ENCODE peak calls at places on chromosomes 7 and 10, in six cellular contexts. C is C1 segment of cervical spinal cord; R is germinal center; N is RPMI7951; K is stimulated activated CD4-positive, alpha-beta T cell treated with anti-CD3 and anti-CD28 coated beads, Interleukin-15, amount 100 ng/mL, for 1 hour; I is adrenal gland. H is an unnamed sample.

GRCh38 chr7:22586806-22587180 is 86.8 kb upstream of the STEAP1B start:
- DNase-seq in C (no peak), R (no peak), N (peak; percentile 85), K (no peak), I (no peak), H (no peak)

GRCh38 chr10:87674963-87675362 is 15.3 kb downstream of the PAPSS2 start:
- DNase-seq in C (no peak), R (no peak), N (no peak), K (no peak), I (no peak), H (no peak)

GRCh38 chr7:91164948-91165845 is 99.0 kb upstream of the FZD1 start:
- DNase-seq in C (no peak), R (peak; percentile 33), N (peak; percentile 70), K (no peak), I (no peak), H (no peak)

GRCh38 chr7:101169838-101170531 is 4.6 kb upstream of the VGF start:
- DNase-seq in C (peak; percentile 26), R (peak; percentile 72), N (peak; percentile 54), K (peak; percentile 61), I (peak; percentile 74), H (peak; percentile 59)

GRCh38 chr7:88200793-88201192 is 19.0 kb downstream of the SRI start:
- DNase-seq in C (no peak), R (no peak), N (no peak), K (no peak), I (no peak), H (no peak)

GRCh38 chr7:142815099-142815498 is 39.8 kb upstream of the EPHB6 start:
- DNase-seq in C (no peak), R (no peak), N (no peak), K (no peak), I (no peak), H (no peak)

GRCh38 chr10:118496525-118496924 is 98.9 kb downstream of the PRLHR start:
- DNase-seq in C (no peak), R (no peak), N (no peak), K (no peak), I (no peak), H (no peak)

GRCh38 chr10:59176241-59177030 is at the start of gene PHYHIPL:
- DNase-seq in C (peak; percentile 61), R (no peak), N (no peak), K (no peak), I (peak; percentile 34), H (peak; percentile 62)

GRCh38 chr10:14163374-14164125 is 167.2 kb downstream of the FRMD4A start:
- DNase-seq in C (no peak), R (no peak), N (peak; percentile 81), K (no peak), I (no peak), H (no peak)

GRCh38 chr10:47013469-47014169 is 102.4 kb downstream of the PTPN20 start:
- DNase-seq in C (no peak), R (no peak), N (no peak), K (no peak), I (no peak), H (no peak)

GRCh38 chr10:69871074-69871473 is 69.4 kb downstream of the COL13A1 start:
- DNase-seq in C (no peak), R (no peak), N (no peak), K (no peak), I (no peak), H (no peak)

GRCh38 chr7:116859323-116859722 is 3.1 kb upstream of the CAPZA2 start:
- DNase-seq in C (no peak), R (no peak), N (peak; percentile 58), K (no peak), I (no peak), H (no peak)

GRCh38 chr10:86229378-86229777 is 137.2 kb downstream of the GRID1 start:
- DNase-seq in C (no peak), R (no peak), N (no peak), K (no peak), I (no peak), H (no peak)

GRCh38 chr10:102681696-102682095 is 32.5 kb downstream of the ARL3 start:
- DNase-seq in C (no peak), R (no peak), N (no peak), K (no peak), I (no peak), H (no peak)

GRCh38 chr10:112471878-112472487 is 25.0 kb downstream of the VTI1A start:
- DNase-seq in C (no peak), R (peak; percentile 55), N (peak; percentile 51), K (no peak), I (no peak), H (no peak)

GRCh38 chr7:74256446-74257408 is 2.5 kb upstream of the RFC2 start:
- DNase-seq in C (no peak), R (peak; percentile 3), N (peak; percentile 49), K (no peak), I (peak; percentile 39), H (no peak)

GRCh38 chr10:102919237-102919959 is 1.3 kb downstream of the CNNM2 start:
- DNase-seq in C (no peak), R (peak; percentile 5), N (no peak), K (no peak), I (peak; percentile 46), H (no peak)

GRCh38 chr10:77247076-77247561 is 390.5 kb downstream of the KCNMA1 start:
- DNase-seq in C (no peak), R (no peak), N (peak; percentile 72), K (no peak), I (peak; percentile 63), H (peak; percentile 40)

GRCh38 chr10:71712572-71713134 is 6.9 kb downstream of the C10orf105 start:
- DNase-seq in C (no peak), R (no peak), N (no peak), K (no peak), I (no peak), H (no peak)

GRCh38 chr10:27433976-27434375 is 70.1 kb upstream of the RAB18 start:
- DNase-seq in C (no peak), R (no peak), N (no peak), K (no peak), I (no peak), H (no peak)

H was measured in occipital lobe.